ENCODE peak calls at places on chromosome 4, in four cellular contexts. One of them, this sample, is unnamed.

GRCh38 chr4:81314897-81315470 is 100.0 kb upstream of the PRKG2 start:
- DNase-seq in SK-N-SH: no peak
- DNase-seq in HepG2: no peak
- DNase-seq in GM12878: no peak
- DNase-seq in this sample: no peak

GRCh38 chr4:140256941-140257340 is 103.0 kb upstream of the MAML3 start:
- DNase-seq in SK-N-SH: no peak
- DNase-seq in HepG2: peak; percentile 38
- DNase-seq in GM12878: no peak
- DNase-seq in this sample: peak; percentile 41

GRCh38 chr4:145132521-145133098 is 34.5 kb downstream of the ABCE1 start:
- DNase-seq in GM12878: peak; percentile 53
- DNase-seq in HepG2: no peak
- DNase-seq in SK-N-SH: no peak
- DNase-seq in this sample: no peak

GRCh38 chr4:173168396-173169177 is at the start of gene GALNT7:
- DNase-seq in GM12878: no peak
- DNase-seq in SK-N-SH: peak; percentile 92
- DNase-seq in HepG2: no peak
- DNase-seq in this sample: peak; percentile 81

GRCh38 chr4:121484633-121485032 is 103.8 kb upstream of the QRFPR start:
- DNase-seq in SK-N-SH: peak; percentile 29
- DNase-seq in GM12878: no peak
- DNase-seq in HepG2: peak; percentile 36
- DNase-seq in this sample: peak; percentile 38

GRCh38 chr4:105283501-105283900 is 136.8 kb downstream of the TET2 start:
- DNase-seq in HepG2: no peak
- DNase-seq in SK-N-SH: no peak
- DNase-seq in GM12878: no peak
- DNase-seq in this sample: no peak

GRCh38 chr4:140152015-140152703 is 1.8 kb downstream of the MAML3 start:
- DNase-seq in GM12878: no peak
- DNase-seq in HepG2: no peak
- DNase-seq in SK-N-SH: peak; percentile 84
- DNase-seq in this sample: no peak

GRCh38 chr4:1511441-1512041 is 105.3 kb upstream of the NKX1-1 start:
- DNase-seq in SK-N-SH: peak; percentile 55
- DNase-seq in GM12878: no peak
- DNase-seq in HepG2: peak; percentile 35
- DNase-seq in this sample: peak; percentile 78

GRCh38 chr4:173257732-173258717 is 76.1 kb downstream of the HMGB2 start:
- DNase-seq in GM12878: no peak
- DNase-seq in SK-N-SH: peak; percentile 52
- DNase-seq in HepG2: peak; percentile 29
- DNase-seq in this sample: peak; percentile 65

GRCh38 chr4:153220709-153221367 is 16.6 kb downstream of the TRIM2 start:
- DNase-seq in SK-N-SH: no peak
- DNase-seq in GM12878: no peak
- DNase-seq in HepG2: no peak
- DNase-seq in this sample: no peak

GRCh38 chr4:43567644-43568043 is 675.1 kb downstream of the GRXCR1 start:
- DNase-seq in HepG2: no peak
- DNase-seq in GM12878: no peak
- DNase-seq in SK-N-SH: no peak
- DNase-seq in this sample: no peak

GRCh38 chr4:126955292-126956191 is 677.2 kb upstream of the INTU start:
- DNase-seq in HepG2: no peak
- DNase-seq in GM12878: no peak
- DNase-seq in SK-N-SH: peak; percentile 9
- DNase-seq in this sample: no peak

GRCh38 chr4:119113033-119113655 is 22.5 kb upstream of the MYOZ2 start:
- DNase-seq in GM12878: no peak
- DNase-seq in HepG2: no peak
- DNase-seq in SK-N-SH: no peak
- DNase-seq in this sample: peak; percentile 70

GRCh38 chr4:75985116-75985515 is 5.6 kb downstream of the SDAD1 start:
- DNase-seq in SK-N-SH: no peak
- DNase-seq in GM12878: no peak
- DNase-seq in HepG2: no peak
- DNase-seq in this sample: no peak

GRCh38 chr4:39043058-39043696 is 11.0 kb upstream of the TMEM156 start:
- DNase-seq in SK-N-SH: no peak
- DNase-seq in GM12878: no peak
- DNase-seq in HepG2: peak; percentile 94
- DNase-seq in this sample: peak; percentile 61

GRCh38 chr4:107183155-107183774 is 147.2 kb upstream of the DKK2 start:
- DNase-seq in SK-N-SH: peak; percentile 44
- DNase-seq in HepG2: peak; percentile 67
- DNase-seq in GM12878: peak; percentile 3
- DNase-seq in this sample: peak; percentile 2

GRCh38 chr4:143626134-143626859 is 74.2 kb downstream of the FREM3 start:
- DNase-seq in HepG2: no peak
- DNase-seq in GM12878: no peak
- DNase-seq in SK-N-SH: no peak
- DNase-seq in this sample: no peak

GRCh38 chr4:1019726-1020470 is 8.5 kb downstream of the FGFRL1 start:
- DNase-seq in SK-N-SH: no peak
- DNase-seq in HepG2: no peak
- DNase-seq in GM12878: no peak
- DNase-seq in this sample: no peak

GRCh38 chr4:76990288-76991080 is 40.9 kb downstream of the SEPTIN11 start:
- DNase-seq in GM12878: no peak
- DNase-seq in HepG2: no peak
- DNase-seq in SK-N-SH: no peak
- DNase-seq in this sample: no peak

GRCh38 chr4:5033266-5033945 is 14.1 kb upstream of the CYTL1 start:
- DNase-seq in GM12878: no peak
- DNase-seq in SK-N-SH: no peak
- DNase-seq in HepG2: no peak
- DNase-seq in this sample: no peak

GRCh38 chr4:52575406-52575805 is 83.7 kb downstream of the USP46 start:
- DNase-seq in SK-N-SH: no peak
- DNase-seq in HepG2: no peak
- DNase-seq in GM12878: no peak
- DNase-seq in this sample: no peak

GRCh38 chr4:173990126-173990878 is 293.2 kb downstream of the FBXO8 start:
- DNase-seq in SK-N-SH: no peak
- DNase-seq in GM12878: no peak
- DNase-seq in HepG2: peak; percentile 15
- DNase-seq in this sample: peak; percentile 32

GRCh38 chr4:140168936-140169335 is 15.0 kb upstream of the MAML3 start:
- DNase-seq in GM12878: no peak
- DNase-seq in SK-N-SH: no peak
- DNase-seq in HepG2: no peak
- DNase-seq in this sample: no peak

GRCh38 chr4:120007171-120007894 is 59.3 kb downstream of the MAD2L1 start:
- DNase-seq in HepG2: no peak
- DNase-seq in GM12878: no peak
- DNase-seq in SK-N-SH: no peak
- DNase-seq in this sample: no peak

GRCh38 chr4:156547439-156547838 is 424.2 kb downstream of the PDGFC start:
- DNase-seq in HepG2: no peak
- DNase-seq in GM12878: no peak
- DNase-seq in SK-N-SH: no peak
- DNase-seq in this sample: peak; percentile 18

GRCh38 chr4:130210871-130211270 is 1114.9 kb downstream of the C4orf33 start:
- DNase-seq in HepG2: no peak
- DNase-seq in GM12878: no peak
- DNase-seq in SK-N-SH: no peak
- DNase-seq in this sample: peak; percentile 35

GRCh38 chr4:15855804-15856475 is 77.8 kb downstream of the CD38 start:
- DNase-seq in GM12878: no peak
- DNase-seq in HepG2: no peak
- DNase-seq in SK-N-SH: no peak
- DNase-seq in this sample: no peak
- TF ChIP-seq PBX3 in GM12878: no peak
- TF ChIP-seq PBX3 in HepG2: no peak
- TF ChIP-seq PBX3 in SK-N-SH: no peak
- TF ChIP-seq PBX3 in this sample: no peak

DNA sequence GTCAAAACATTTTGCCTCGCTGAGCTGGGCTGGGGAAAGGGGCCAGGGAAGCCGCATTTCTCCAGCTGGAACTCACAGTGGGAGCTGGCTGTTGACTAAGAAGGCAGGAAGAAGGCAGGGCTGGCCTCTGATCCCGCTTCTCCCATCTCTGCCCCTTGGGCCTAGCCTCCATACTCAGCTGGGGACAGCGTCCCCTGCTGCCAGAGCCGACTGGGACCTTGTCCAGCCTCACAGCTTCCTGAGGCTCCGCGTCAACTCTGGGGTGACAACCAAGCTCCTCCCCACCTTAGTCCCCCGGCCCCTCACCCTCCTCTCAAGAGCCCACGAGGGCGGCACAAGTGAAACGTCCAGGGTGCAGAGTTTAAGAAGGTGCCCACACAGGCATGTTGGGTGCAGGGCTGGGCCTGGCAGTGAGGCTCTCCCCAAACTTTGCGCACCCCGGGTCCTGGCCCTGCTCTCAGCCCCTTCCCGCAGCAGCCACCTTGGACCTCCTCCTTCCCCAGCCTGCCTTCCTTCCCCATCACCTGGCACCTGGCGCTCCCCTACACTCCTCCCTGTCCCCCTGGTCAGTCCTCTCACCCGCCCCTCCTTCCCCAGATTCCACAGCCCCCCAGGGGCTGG is 100.8 kb downstream of the PSAPL1 start:
- DNase-seq in GM12878: no peak
- DNase-seq in HepG2: no peak
- DNase-seq in SK-N-SH: no peak
- DNase-seq in this sample: no peak
- TF ChIP-seq PBX3 in GM12878: no peak
- TF ChIP-seq PBX3 in HepG2: no peak
- TF ChIP-seq PBX3 in SK-N-SH: no peak
- TF ChIP-seq PBX3 in this sample: no peak

DNA sequence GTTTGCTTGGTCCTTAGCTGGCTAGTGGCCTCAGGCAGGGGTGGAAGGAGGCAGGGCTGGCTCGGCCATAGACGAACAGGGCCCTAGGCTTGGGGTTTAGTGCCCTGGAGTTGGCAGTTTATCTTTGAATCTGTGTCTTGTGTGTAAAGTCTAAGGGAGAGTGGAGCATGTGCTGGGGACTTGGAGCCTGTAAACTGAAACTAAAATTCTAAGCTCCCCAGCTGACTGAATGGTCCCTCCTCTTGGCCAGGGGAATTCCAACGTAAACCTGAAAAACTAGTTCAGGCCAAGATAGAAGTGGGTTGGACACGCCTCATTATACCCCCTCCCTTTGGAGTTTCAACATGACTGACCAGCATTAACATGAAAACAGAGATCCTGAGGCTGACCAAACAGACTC is 46.1 kb upstream of the GPR78 start:
- DNase-seq in GM12878: peak; percentile 89
- DNase-seq in SK-N-SH: no peak
- DNase-seq in HepG2: no peak
- DNase-seq in this sample: no peak
- TF ChIP-seq PBX3 in GM12878: no peak
- TF ChIP-seq PBX3 in SK-N-SH: no peak
- TF ChIP-seq PBX3 in HepG2: no peak
- TF ChIP-seq PBX3 in this sample: no peak

DNA sequence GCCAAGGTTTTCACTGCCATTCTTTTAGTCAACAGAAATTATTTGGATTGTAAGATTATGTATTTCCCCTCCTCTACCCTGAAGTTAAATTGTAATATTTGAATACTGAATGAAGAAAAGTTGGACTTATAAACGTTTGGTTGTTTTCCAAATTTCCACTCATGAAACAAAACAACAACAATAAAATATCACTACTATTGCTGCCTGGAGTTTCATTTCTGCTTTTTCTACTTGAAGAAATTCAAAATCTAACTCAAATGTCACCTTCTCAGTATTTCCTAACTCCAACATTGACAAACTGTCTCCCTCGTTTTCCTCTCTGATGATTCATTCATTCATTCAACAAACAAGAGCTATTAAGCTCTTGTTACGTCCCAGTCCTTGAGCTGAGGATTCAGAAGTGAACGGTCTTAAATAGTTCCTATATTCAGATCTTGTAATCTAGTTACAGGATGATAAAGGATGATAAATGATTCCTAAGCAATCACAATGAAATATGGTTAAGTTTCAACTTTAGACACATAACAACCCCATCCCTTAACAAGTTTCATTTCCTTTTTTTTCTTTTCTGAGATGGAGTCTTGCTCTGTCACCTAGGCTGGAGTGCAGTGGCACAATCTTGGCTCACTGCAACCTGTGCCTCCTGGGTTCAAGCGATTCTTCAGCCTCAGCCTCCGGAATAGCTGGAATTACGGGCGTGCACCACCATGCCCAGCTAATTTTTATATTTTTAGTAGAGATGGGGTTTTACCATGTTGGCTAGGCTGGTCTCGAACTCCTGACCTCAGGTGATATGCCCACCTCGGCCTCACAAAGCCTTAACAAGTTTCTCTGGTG is 1.7 kb downstream of the SLC9B2 start:
- DNase-seq in SK-N-SH: no peak
- DNase-seq in HepG2: no peak
- DNase-seq in GM12878: peak; percentile 44
- DNase-seq in this sample: no peak
- TF ChIP-seq PBX3 in SK-N-SH: no peak
- TF ChIP-seq PBX3 in HepG2: no peak
- TF ChIP-seq PBX3 in GM12878: no peak
- TF ChIP-seq PBX3 in this sample: no peak

DNA sequence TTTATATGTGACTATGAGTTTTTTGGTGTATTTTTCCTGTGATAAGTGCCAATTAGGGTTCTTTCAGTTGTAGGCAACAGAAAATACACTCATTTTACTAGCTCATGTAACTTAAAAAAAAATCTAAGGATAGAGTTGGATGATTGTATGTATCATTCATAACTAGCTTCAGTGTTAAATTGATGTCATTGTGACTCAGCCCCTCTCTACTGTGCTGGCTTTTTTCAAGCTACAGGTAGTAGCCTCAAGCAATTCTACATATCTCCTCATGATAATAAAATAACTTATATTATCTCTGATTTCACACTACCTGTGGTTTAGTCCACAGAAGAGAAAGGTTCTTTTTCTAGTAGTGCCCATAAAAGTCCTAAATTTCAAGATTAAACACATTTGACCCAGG is 11.9 kb downstream of the WDR17 start:
- DNase-seq in HepG2: no peak
- DNase-seq in SK-N-SH: no peak
- DNase-seq in GM12878: no peak
- DNase-seq in this sample: no peak
- TF ChIP-seq PBX3 in HepG2: no peak
- TF ChIP-seq PBX3 in SK-N-SH: no peak
- TF ChIP-seq PBX3 in GM12878: no peak
- TF ChIP-seq PBX3 in this sample: no peak

DNA sequence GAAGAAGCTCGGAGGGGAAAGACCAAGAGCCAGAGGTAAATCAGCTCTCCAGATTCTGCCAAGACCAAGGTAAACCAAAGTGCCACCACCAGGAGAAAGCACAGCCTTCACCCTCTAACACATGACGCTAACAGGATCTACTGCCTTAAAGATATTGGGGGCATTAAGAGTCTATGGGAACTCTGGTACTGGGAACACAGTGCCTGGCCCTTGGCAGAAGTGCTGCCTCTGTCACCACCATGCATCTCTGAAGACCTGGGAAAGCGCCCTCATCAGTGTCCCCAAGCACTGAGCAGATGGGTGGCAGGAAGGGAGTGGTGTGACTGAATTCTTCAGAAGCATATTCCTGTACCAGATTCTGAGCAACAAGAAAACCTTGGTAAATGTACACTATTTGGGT is 1.3 kb downstream of the QDPR start:
- DNase-seq in GM12878: no peak
- DNase-seq in SK-N-SH: peak; percentile 15
- DNase-seq in HepG2: no peak
- DNase-seq in this sample: no peak
- TF ChIP-seq PBX3 in GM12878: no peak
- TF ChIP-seq PBX3 in SK-N-SH: no peak
- TF ChIP-seq PBX3 in HepG2: no peak
- TF ChIP-seq PBX3 in this sample: no peak

GRCh38 chr4:94463771-94464170 is 12.0 kb downstream of the PDLIM5 start:
- DNase-seq in GM12878: no peak
- DNase-seq in HepG2: no peak
- DNase-seq in SK-N-SH: no peak
- DNase-seq in this sample: no peak
- TF ChIP-seq PBX3 in GM12878: no peak
- TF ChIP-seq PBX3 in HepG2: no peak
- TF ChIP-seq PBX3 in SK-N-SH: no peak
- TF ChIP-seq PBX3 in this sample: no peak